ENCODE peak calls at places on chromosomes 16 and 17, in six cellular contexts. One of them, this sample, is unnamed.

GRCh38 chr16:84332975-84333684 is 35.2 kb upstream of the ATP2C2 start:
- DNase-seq in thoracic aorta: no peak
- DNase-seq in sigmoid colon: peak; percentile 39
- DNase-seq in fibroblast of lung: no peak
- DNase-seq in OCI-LY7: no peak
- DNase-seq in DND-41: no peak
- DNase-seq in this sample: no peak

GRCh38 chr17:14813649-14814048 is 451.5 kb downstream of the PMP22 start:
- DNase-seq in thoracic aorta: no peak
- DNase-seq in sigmoid colon: no peak
- DNase-seq in fibroblast of lung: no peak
- DNase-seq in OCI-LY7: peak; percentile 68
- DNase-seq in DND-41: peak; percentile 27
- DNase-seq in this sample: no peak

GRCh38 chr17:43669971-43670644 is 8.4 kb upstream of the MEOX1 start:
- DNase-seq in thoracic aorta: no peak
- DNase-seq in sigmoid colon: no peak
- DNase-seq in fibroblast of lung: peak; percentile 53
- DNase-seq in OCI-LY7: no peak
- DNase-seq in DND-41: no peak
- DNase-seq in this sample: no peak

GRCh38 chr17:61335845-61336655 is 63.6 kb upstream of the TBX2 start:
- DNase-seq in thoracic aorta: no peak
- DNase-seq in sigmoid colon: no peak
- DNase-seq in fibroblast of lung: peak; percentile 90
- DNase-seq in OCI-LY7: no peak
- DNase-seq in DND-41: no peak
- DNase-seq in this sample: no peak

GRCh38 chr16:70341600-70341999 is 5.1 kb upstream of the DDX19A start:
- DNase-seq in thoracic aorta: no peak
- DNase-seq in sigmoid colon: no peak
- DNase-seq in fibroblast of lung: no peak
- DNase-seq in OCI-LY7: peak; percentile 8
- DNase-seq in DND-41: no peak
- DNase-seq in this sample: no peak

GRCh38 chr17:28324776-28325175 is 5.8 kb downstream of the TMEM97 start:
- DNase-seq in thoracic aorta: no peak
- DNase-seq in sigmoid colon: no peak
- DNase-seq in fibroblast of lung: no peak
- DNase-seq in OCI-LY7: no peak
- DNase-seq in DND-41: no peak
- DNase-seq in this sample: no peak

GRCh38 chr16:84834403-84834772 is 14.6 kb downstream of the CRISPLD2 start:
- DNase-seq in thoracic aorta: no peak
- DNase-seq in sigmoid colon: no peak
- DNase-seq in fibroblast of lung: peak; percentile 62
- DNase-seq in OCI-LY7: no peak
- DNase-seq in DND-41: no peak
- DNase-seq in this sample: peak; percentile 61

GRCh38 chr16:83920894-83921491 is 22.1 kb downstream of the MLYCD start:
- DNase-seq in thoracic aorta: no peak
- DNase-seq in sigmoid colon: no peak
- DNase-seq in fibroblast of lung: no peak
- DNase-seq in OCI-LY7: no peak
- DNase-seq in DND-41: no peak
- DNase-seq in this sample: no peak

GRCh38 chr16:50948268-50948667 is 202.8 kb downstream of the SALL1 start:
- DNase-seq in thoracic aorta: no peak
- DNase-seq in sigmoid colon: no peak
- DNase-seq in fibroblast of lung: no peak
- DNase-seq in OCI-LY7: no peak
- DNase-seq in DND-41: no peak
- DNase-seq in this sample: no peak

GRCh38 chr16:5428932-5429331 is 331.3 kb upstream of the EEF2KMT start:
- DNase-seq in thoracic aorta: no peak
- DNase-seq in sigmoid colon: no peak
- DNase-seq in fibroblast of lung: peak; percentile 10
- DNase-seq in OCI-LY7: no peak
- DNase-seq in DND-41: no peak
- DNase-seq in this sample: no peak

GRCh38 chr17:32152130-32152529 is 9.8 kb downstream of the RHOT1 start:
- DNase-seq in thoracic aorta: no peak
- DNase-seq in sigmoid colon: no peak
- DNase-seq in fibroblast of lung: no peak
- DNase-seq in OCI-LY7: no peak
- DNase-seq in DND-41: no peak
- DNase-seq in this sample: no peak

GRCh38 chr17:52064791-52065211 is 93.7 kb downstream of the CA10 start:
- DNase-seq in thoracic aorta: no peak
- DNase-seq in sigmoid colon: no peak
- DNase-seq in fibroblast of lung: peak; percentile 57
- DNase-seq in OCI-LY7: no peak
- DNase-seq in DND-41: no peak
- DNase-seq in this sample: peak; percentile 1

GRCh38 chr17:46191332-46192210 is 1.7 kb downstream of the KANSL1 start:
- DNase-seq in thoracic aorta: no peak
- DNase-seq in sigmoid colon: no peak
- DNase-seq in fibroblast of lung: peak; percentile 35
- DNase-seq in OCI-LY7: peak; percentile 49
- DNase-seq in DND-41: peak; percentile 44
- DNase-seq in this sample: peak; percentile 23

GRCh38 chr17:12979826-12980500 is 37.9 kb downstream of the ELAC2 start:
- DNase-seq in thoracic aorta: no peak
- DNase-seq in sigmoid colon: no peak
- DNase-seq in fibroblast of lung: peak; percentile 41
- DNase-seq in OCI-LY7: no peak
- DNase-seq in DND-41: no peak
- DNase-seq in this sample: no peak

GRCh38 chr16:68993885-68994284 is 111.6 kb upstream of the HAS3 start:
- DNase-seq in thoracic aorta: no peak
- DNase-seq in sigmoid colon: no peak
- DNase-seq in fibroblast of lung: peak; percentile 95
- DNase-seq in OCI-LY7: no peak
- DNase-seq in DND-41: no peak
- DNase-seq in this sample: peak; percentile 87

GRCh38 chr17:57938061-57938502 is 17.1 kb downstream of the CUEDC1 start:
- DNase-seq in thoracic aorta: no peak
- DNase-seq in sigmoid colon: no peak
- DNase-seq in fibroblast of lung: no peak
- DNase-seq in OCI-LY7: no peak
- DNase-seq in DND-41: no peak
- DNase-seq in this sample: no peak

GRCh38 chr17:34361478-34362061 is 1.5 kb downstream of the CCL1 start:
- DNase-seq in thoracic aorta: peak; percentile 47
- DNase-seq in sigmoid colon: peak; percentile 94
- DNase-seq in fibroblast of lung: peak; percentile 75
- DNase-seq in OCI-LY7: peak; percentile 95
- DNase-seq in DND-41: peak; percentile 93
- DNase-seq in this sample: peak; percentile 94

GRCh38 chr16:87653234-87653633 is 50.9 kb downstream of the JPH3 start:
- DNase-seq in thoracic aorta: no peak
- DNase-seq in sigmoid colon: no peak
- DNase-seq in fibroblast of lung: peak; percentile 3
- DNase-seq in OCI-LY7: peak; percentile 50
- DNase-seq in DND-41: no peak
- DNase-seq in this sample: no peak
- TF ChIP-seq CTCF in thoracic aorta: no peak
- TF ChIP-seq CTCF in sigmoid colon: no peak
- TF ChIP-seq CTCF in fibroblast of lung: peak; percentile 42
- TF ChIP-seq CTCF in OCI-LY7: peak; percentile 79
- TF ChIP-seq CTCF in DND-41: peak; percentile 54
- TF ChIP-seq CTCF in this sample: peak; percentile 50

GRCh38 chr17:77873518-77874302 is 84.8 kb upstream of the TNRC6C start:
- DNase-seq in thoracic aorta: no peak
- DNase-seq in sigmoid colon: no peak
- DNase-seq in fibroblast of lung: no peak
- DNase-seq in OCI-LY7: peak; percentile 38
- DNase-seq in DND-41: peak; percentile 77
- DNase-seq in this sample: no peak
- H3K4me3 ChIP-seq in thoracic aorta: no peak overlapping the region
- H3K4me3 ChIP-seq in sigmoid colon: no peak overlapping the region
- H3K4me3 ChIP-seq in fibroblast of lung: no peak overlapping the region
- H3K4me3 ChIP-seq in OCI-LY7: no peak overlapping the region
- H3K4me3 ChIP-seq in DND-41: peak overlapping the region; percentile 28
- H3K4me3 ChIP-seq in this sample: no peak overlapping the region

GRCh38 chr17:3843935-3844516 is 2.0 kb downstream of the NCBP3 start:
- DNase-seq in thoracic aorta: no peak
- DNase-seq in sigmoid colon: no peak
- DNase-seq in fibroblast of lung: peak; percentile 22
- DNase-seq in OCI-LY7: peak; percentile 72
- DNase-seq in DND-41: peak; percentile 60
- DNase-seq in this sample: peak; percentile 46
- TF ChIP-seq CTCF in thoracic aorta: peak; percentile 17
- TF ChIP-seq CTCF in sigmoid colon: peak; percentile 20
- TF ChIP-seq CTCF in fibroblast of lung: peak; percentile 37
- TF ChIP-seq CTCF in OCI-LY7: peak; percentile 94
- TF ChIP-seq CTCF in DND-41: peak; percentile 75
- TF ChIP-seq CTCF in this sample: peak; percentile 66

GRCh38 chr16:89491974-89492687 is 1.8 kb upstream of the ANKRD11 start:
- DNase-seq in thoracic aorta: no peak
- DNase-seq in sigmoid colon: no peak
- DNase-seq in fibroblast of lung: no peak
- DNase-seq in OCI-LY7: no peak
- DNase-seq in DND-41: no peak
- DNase-seq in this sample: no peak
- H3K4me3 ChIP-seq in thoracic aorta: peak overlapping the region; percentile 93
- H3K4me3 ChIP-seq in sigmoid colon: peak overlapping the region; percentile 69
- H3K4me3 ChIP-seq in fibroblast of lung: peak overlapping the region; percentile 74
- H3K4me3 ChIP-seq in OCI-LY7: peak overlapping the region; percentile 83
- H3K4me3 ChIP-seq in DND-41: peak overlapping the region; percentile 84
- H3K4me3 ChIP-seq in this sample: peak overlapping the region; percentile 73

GRCh38 chr16:30117768-30118167 is 4.4 kb upstream of the GDPD3 start:
- DNase-seq in thoracic aorta: no peak
- DNase-seq in sigmoid colon: no peak
- DNase-seq in fibroblast of lung: no peak
- DNase-seq in OCI-LY7: no peak
- DNase-seq in DND-41: no peak
- DNase-seq in this sample: no peak
- TF ChIP-seq CTCF in thoracic aorta: no peak
- TF ChIP-seq CTCF in sigmoid colon: no peak
- TF ChIP-seq CTCF in fibroblast of lung: no peak
- TF ChIP-seq CTCF in OCI-LY7: no peak
- TF ChIP-seq CTCF in DND-41: no peak
- TF ChIP-seq CTCF in this sample: no peak

DNA sequence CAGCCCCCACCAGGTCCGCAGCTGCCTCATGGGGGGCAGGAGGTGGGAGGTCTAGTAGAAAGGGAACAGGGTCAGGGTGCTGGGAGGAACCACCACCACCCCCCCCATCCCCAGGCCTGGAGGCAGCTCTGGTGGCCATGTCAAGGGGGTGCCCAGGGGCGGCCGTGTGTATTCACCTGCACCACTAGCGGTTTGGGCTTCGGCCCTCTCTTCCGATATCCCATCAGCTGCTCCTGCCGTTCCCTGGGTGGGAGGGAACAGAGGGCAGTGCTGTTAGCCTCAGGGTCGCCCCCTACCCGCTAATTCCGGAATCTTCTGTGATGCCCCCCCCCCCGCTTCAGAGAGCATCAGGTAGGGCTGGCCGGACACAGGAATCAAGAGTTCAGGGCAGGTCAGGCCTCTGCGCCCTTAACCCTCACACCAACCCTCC is 3.8 kb downstream of the CBX4 start:
- DNase-seq in thoracic aorta: no peak
- DNase-seq in sigmoid colon: no peak
- DNase-seq in fibroblast of lung: no peak
- DNase-seq in OCI-LY7: no peak
- DNase-seq in DND-41: peak; percentile 17
- DNase-seq in this sample: no peak
- H3K4me3 ChIP-seq in thoracic aorta: no peak overlapping the region
- H3K4me3 ChIP-seq in sigmoid colon: no peak overlapping the region
- H3K4me3 ChIP-seq in fibroblast of lung: no peak overlapping the region
- H3K4me3 ChIP-seq in OCI-LY7: no peak overlapping the region
- H3K4me3 ChIP-seq in DND-41: peak overlapping the region; percentile 10
- H3K4me3 ChIP-seq in this sample: no peak overlapping the region

DNA sequence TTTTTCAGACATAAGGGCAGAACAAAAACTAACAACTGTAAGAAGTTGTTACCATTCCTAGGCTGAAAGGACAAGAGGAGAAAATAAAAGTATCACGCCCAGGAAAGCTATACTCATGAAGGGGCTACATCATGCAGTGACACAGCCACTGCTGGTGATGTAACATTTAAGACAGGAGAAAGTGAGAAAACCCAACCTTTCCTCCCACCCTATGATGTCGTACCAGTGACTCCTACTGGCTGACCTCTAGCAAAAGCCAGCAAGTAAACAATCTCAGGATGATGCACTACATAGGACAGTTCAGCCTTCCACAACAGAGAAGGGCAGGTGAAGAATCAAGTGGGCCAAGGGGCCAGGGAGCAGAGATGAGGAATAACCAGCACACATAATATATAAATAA is 14.0 kb upstream of the OR1E2 start:
- DNase-seq in thoracic aorta: no peak
- DNase-seq in sigmoid colon: no peak
- DNase-seq in fibroblast of lung: no peak
- DNase-seq in OCI-LY7: peak; percentile 25
- DNase-seq in DND-41: no peak
- DNase-seq in this sample: peak; percentile 28
- TF ChIP-seq CTCF in thoracic aorta: no peak
- TF ChIP-seq CTCF in sigmoid colon: no peak
- TF ChIP-seq CTCF in fibroblast of lung: no peak
- TF ChIP-seq CTCF in OCI-LY7: peak; percentile 72
- TF ChIP-seq CTCF in DND-41: peak; percentile 44
- TF ChIP-seq CTCF in this sample: no peak